ENCODE peak calls at places on chromosomes 12 and 14, in four cellular contexts. One of them, this sample, is unnamed.

GRCh38 chr14:52695481-52696091 is at the start of gene ERO1A:
- DNase-seq in AG10803: peak
- DNase-seq in BJ: no peak
- DNase-seq in GM23338: peak
- DNase-seq in this sample: no peak

GRCh38 chr14:61462566-61463195 is 141.3 kb downstream of the PRKCH start:
- DNase-seq in BJ: no peak
- DNase-seq in AG10803: peak
- DNase-seq in GM23338: no peak
- DNase-seq in this sample: no peak

GRCh38 chr14:100340454-100340813 is 17.3 kb downstream of the SLC25A47 start:
- DNase-seq in BJ: no peak
- DNase-seq in GM23338: no peak
- DNase-seq in AG10803: no peak
- DNase-seq in this sample: no peak

GRCh38 chr12:117125275-117125613 is 26.0 kb upstream of the TESC start:
- DNase-seq in BJ: no peak
- DNase-seq in AG10803: no peak
- DNase-seq in GM23338: no peak
- DNase-seq in this sample: no peak

GRCh38 chr14:36973806-36974442 is 198.5 kb downstream of the SLC25A21 start:
- DNase-seq in AG10803: peak
- DNase-seq in BJ: peak
- DNase-seq in GM23338: no peak
- DNase-seq in this sample: no peak

GRCh38 chr12:132572106-132572505 is 38.3 kb downstream of the LRCOL1 start:
- DNase-seq in GM23338: peak
- DNase-seq in BJ: no peak
- DNase-seq in AG10803: no peak
- DNase-seq in this sample: no peak

GRCh38 chr14:47246367-47246766 is 429.0 kb downstream of the MDGA2 start:
- DNase-seq in BJ: no peak
- DNase-seq in AG10803: no peak
- DNase-seq in GM23338: no peak
- DNase-seq in this sample: no peak

GRCh38 chr12:66352197-66352596 is 49.9 kb downstream of the HELB start:
- DNase-seq in AG10803: peak
- DNase-seq in GM23338: peak
- DNase-seq in BJ: no peak
- DNase-seq in this sample: no peak

GRCh38 chr12:16685107-16685506 is 79.1 kb upstream of the LMO3 start:
- DNase-seq in GM23338: peak
- DNase-seq in AG10803: peak
- DNase-seq in BJ: no peak
- DNase-seq in this sample: no peak

GRCh38 chr12:132474237-132474741 is 15.7 kb upstream of the FBRSL1 start:
- DNase-seq in AG10803: no peak
- DNase-seq in BJ: no peak
- DNase-seq in GM23338: peak
- DNase-seq in this sample: no peak

GRCh38 chr14:75479770-75480600 is 42.3 kb upstream of the BATF start:
- DNase-seq in GM23338: peak
- DNase-seq in BJ: no peak
- DNase-seq in AG10803: no peak
- DNase-seq in this sample: no peak

GRCh38 chr12:67827820-67828383 is 161.3 kb upstream of the IFNG-AS1 start:
- DNase-seq in BJ: peak
- DNase-seq in GM23338: no peak
- DNase-seq in AG10803: peak
- DNase-seq in this sample: peak

GRCh38 chr12:102216086-102216691 is 18.6 kb upstream of the PMCH start:
- DNase-seq in AG10803: peak
- DNase-seq in GM23338: no peak
- DNase-seq in BJ: peak
- DNase-seq in this sample: no peak

GRCh38 chr12:110501378-110501721 is 561 bp downstream of the VPS29 start:
- DNase-seq in GM23338: peak
- DNase-seq in AG10803: peak
- DNase-seq in BJ: no peak
- DNase-seq in this sample: no peak

GRCh38 chr12:68823711-68824110 is 15.7 kb downstream of the MDM2 start:
- DNase-seq in BJ: no peak
- DNase-seq in AG10803: no peak
- DNase-seq in GM23338: no peak
- DNase-seq in this sample: no peak

GRCh38 chr14:71675902-71676291 is 256.3 kb upstream of the RGS6 start:
- DNase-seq in BJ: no peak
- DNase-seq in GM23338: no peak
- DNase-seq in AG10803: no peak
- DNase-seq in this sample: no peak

GRCh38 chr14:32313977-32314376 is 15.1 kb upstream of the AKAP6 start:
- DNase-seq in AG10803: no peak
- DNase-seq in BJ: no peak
- DNase-seq in GM23338: no peak
- DNase-seq in this sample: no peak

GRCh38 chr12:50933459-50934124 is 18.8 kb upstream of the HIGD1C start:
- DNase-seq in BJ: no peak
- DNase-seq in AG10803: no peak
- DNase-seq in GM23338: no peak
- DNase-seq in this sample: no peak

GRCh38 chr12:108729612-108730336 is 1.5 kb downstream of the CORO1C start:
- DNase-seq in BJ: no peak
- DNase-seq in AG10803: peak
- DNase-seq in GM23338: no peak
- DNase-seq in this sample: no peak

GRCh38 chr14:69480136-69480535 is 4.4 kb upstream of the PLEKHD1 start:
- DNase-seq in GM23338: no peak
- DNase-seq in AG10803: no peak
- DNase-seq in BJ: no peak
- DNase-seq in this sample: no peak

GRCh38 chr12:63948211-63948610 is 103.7 kb downstream of the SRGAP1 start:
- DNase-seq in AG10803: no peak
- DNase-seq in GM23338: no peak
- DNase-seq in BJ: no peak
- DNase-seq in this sample: no peak

GRCh38 chr12:50507474-50507838 is 2.7 kb downstream of the DIP2B start:
- DNase-seq in GM23338: no peak
- DNase-seq in BJ: no peak
- DNase-seq in AG10803: no peak
- DNase-seq in this sample: no peak

GRCh38 chr12:1870086-1870485 is 48.4 kb downstream of the CACNA2D4 start:
- DNase-seq in GM23338: peak
- DNase-seq in BJ: no peak
- DNase-seq in AG10803: no peak
- DNase-seq in this sample: no peak

GRCh38 chr14:87888136-87888999 is 104.6 kb downstream of the GALC start:
- DNase-seq in GM23338: peak
- DNase-seq in BJ: no peak
- DNase-seq in AG10803: no peak
- DNase-seq in this sample: no peak

GRCh38 chr12:42587564-42588307 is 1.8 kb downstream of the PRICKLE1 start:
- DNase-seq in AG10803: no peak
- DNase-seq in BJ: no peak
- DNase-seq in GM23338: no peak
- DNase-seq in this sample: no peak

GRCh38 chr14:28784262-28785021 is 17.9 kb downstream of the FOXG1 start:
- DNase-seq in BJ: no peak
- DNase-seq in GM23338: peak
- DNase-seq in AG10803: no peak
- DNase-seq in this sample: no peak

GRCh38 chr12:56021882-56022497 is 1.1 kb downstream of the IKZF4 start:
- DNase-seq in AG10803: no peak
- DNase-seq in GM23338: no peak
- DNase-seq in BJ: no peak
- DNase-seq in this sample: no peak
- H3K4me3 ChIP-seq in AG10803: no peak
- H3K4me3 ChIP-seq in GM23338: peak
- H3K4me3 ChIP-seq in BJ: peak
- H3K4me3 ChIP-seq in this sample: no peak

DNA sequence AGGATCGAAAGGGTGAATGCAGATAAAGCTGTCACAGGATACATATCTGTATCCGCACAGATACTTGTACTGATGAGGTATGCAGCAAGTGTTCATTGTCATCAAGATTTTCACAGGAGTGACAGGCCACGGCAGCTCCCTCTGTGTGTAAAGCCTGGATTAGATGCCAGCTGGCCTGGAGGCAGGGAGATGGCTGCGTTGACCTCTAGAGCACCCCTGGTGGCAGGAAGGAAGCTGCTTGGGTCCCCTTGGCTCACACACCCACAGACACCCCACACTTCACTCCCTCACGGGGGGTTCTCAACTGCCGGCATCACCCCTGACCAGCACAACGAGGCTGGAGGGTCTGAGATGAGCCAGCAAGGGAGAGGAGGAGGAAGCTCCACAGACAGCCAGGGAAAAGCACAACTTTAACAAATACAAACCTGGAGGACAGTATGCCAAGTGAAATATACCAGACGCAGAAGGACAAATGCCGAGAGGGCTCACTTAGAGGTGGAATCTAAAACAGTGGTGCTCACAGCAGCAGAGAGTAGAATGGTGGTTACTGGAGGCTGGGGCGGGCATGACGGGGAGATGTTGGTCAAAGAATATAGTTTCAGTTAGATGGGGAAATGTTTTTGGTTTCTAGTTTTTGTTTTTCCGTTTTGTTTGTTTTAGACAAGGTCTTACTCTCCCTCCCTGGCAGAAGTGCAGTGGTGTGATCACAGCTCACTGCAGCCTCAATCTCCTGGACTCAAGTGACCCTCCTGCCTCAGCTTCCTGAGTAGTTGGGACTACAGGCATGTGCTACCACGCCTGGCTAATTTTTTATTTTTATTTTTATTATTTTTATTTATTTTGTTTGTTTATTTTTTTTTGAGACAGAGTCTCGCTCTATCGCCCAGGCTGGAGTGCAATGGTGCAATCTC is 45.7 kb downstream of the TEAD4 start:
- DNase-seq in BJ: no peak
- DNase-seq in AG10803: peak
- DNase-seq in GM23338: peak
- DNase-seq in this sample: no peak
- TF ChIP-seq CTCF in BJ: peak
- TF ChIP-seq CTCF in AG10803: peak
- TF ChIP-seq CTCF in GM23338: peak
- TF ChIP-seq CTCF in this sample: peak

GRCh38 chr12:57488397-57489156 is 709 bp downstream of the MARS1 start:
- DNase-seq in BJ: no peak
- DNase-seq in GM23338: peak
- DNase-seq in AG10803: no peak
- DNase-seq in this sample: no peak

GRCh38 chr12:57490126-57490525 is 2.3 kb downstream of the MARS1 start:
- DNase-seq in AG10803: no peak
- DNase-seq in BJ: no peak
- DNase-seq in GM23338: no peak
- DNase-seq in this sample: no peak

GRCh38 chr12:57487597-57488396 is at the start of gene MARS1:
- DNase-seq in BJ: peak
- DNase-seq in GM23338: peak
- DNase-seq in AG10803: peak
- DNase-seq in this sample: peak

GRCh38 chr12:57487055-57487596 is 742 bp upstream of the MARS1 start:
- DNase-seq in BJ: no peak
- DNase-seq in AG10803: no peak
- DNase-seq in GM23338: peak
- DNase-seq in this sample: no peak

DNA sequence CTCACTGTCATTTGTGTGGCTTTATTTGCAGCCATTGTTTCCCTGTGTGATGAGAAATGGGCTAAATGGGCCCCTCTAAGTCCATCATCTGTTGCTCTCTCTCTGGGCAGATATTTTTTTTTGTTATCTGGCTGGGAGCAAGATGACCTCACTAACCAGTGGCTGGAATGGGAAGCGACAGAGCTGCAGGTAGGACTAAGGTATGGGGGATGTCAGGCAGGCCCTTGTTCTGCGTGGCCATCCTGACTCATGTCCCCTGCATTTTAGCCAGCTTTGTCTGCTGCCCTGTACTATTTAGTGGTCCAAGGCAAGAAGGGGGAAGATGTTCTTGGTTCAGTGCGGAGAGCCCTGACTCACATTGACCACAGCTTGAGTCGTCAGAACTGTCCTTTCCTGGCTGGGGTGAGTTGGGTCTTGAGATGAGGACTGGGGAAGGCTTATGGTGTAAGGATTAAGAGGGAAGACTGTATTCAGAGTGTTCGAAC is 1.3 kb downstream of the MARS1 start:
- DNase-seq in AG10803: peak
- DNase-seq in BJ: no peak
- DNase-seq in GM23338: no peak
- DNase-seq in this sample: no peak
- H3K4me3 ChIP-seq in AG10803: peak
- H3K4me3 ChIP-seq in BJ: peak
- H3K4me3 ChIP-seq in GM23338: peak
- H3K4me3 ChIP-seq in this sample: peak

GRCh38 chr12:124660846-124661245 is 93.4 kb upstream of the NCOR2 start:
- DNase-seq in BJ: no peak
- DNase-seq in AG10803: no peak
- DNase-seq in GM23338: no peak
- DNase-seq in this sample: no peak

GRCh38 chr12:124663206-124663605 is 95.8 kb upstream of the NCOR2 start:
- DNase-seq in GM23338: no peak
- DNase-seq in BJ: no peak
- DNase-seq in AG10803: peak
- DNase-seq in this sample: no peak

GRCh38 chr12:124659003-124659402 is 91.6 kb upstream of the NCOR2 start:
- DNase-seq in BJ: no peak
- DNase-seq in GM23338: no peak
- DNase-seq in AG10803: no peak
- DNase-seq in this sample: no peak

GRCh38 chr12:124663771-124664366 is 96.5 kb upstream of the NCOR2 start:
- DNase-seq in AG10803: no peak
- DNase-seq in GM23338: no peak
- DNase-seq in BJ: no peak
- DNase-seq in this sample: no peak

GRCh38 chr12:124661382-124661781 is 94.0 kb upstream of the NCOR2 start:
- DNase-seq in BJ: no peak
- DNase-seq in AG10803: no peak
- DNase-seq in GM23338: no peak
- DNase-seq in this sample: no peak
- TF ChIP-seq CTCF in BJ: no peak
- TF ChIP-seq CTCF in AG10803: no peak
- TF ChIP-seq CTCF in GM23338: no peak
- TF ChIP-seq CTCF in this sample: peak

GRCh38 chr12:26113194-26113654 is 11.6 kb downstream of the BHLHE41 start:
- DNase-seq in GM23338: peak
- DNase-seq in AG10803: no peak
- DNase-seq in BJ: no peak
- DNase-seq in this sample: no peak
- H3K4me3 ChIP-seq in GM23338: peak
- H3K4me3 ChIP-seq in AG10803: no peak
- H3K4me3 ChIP-seq in BJ: no peak
- H3K4me3 ChIP-seq in this sample: peak

DNA sequence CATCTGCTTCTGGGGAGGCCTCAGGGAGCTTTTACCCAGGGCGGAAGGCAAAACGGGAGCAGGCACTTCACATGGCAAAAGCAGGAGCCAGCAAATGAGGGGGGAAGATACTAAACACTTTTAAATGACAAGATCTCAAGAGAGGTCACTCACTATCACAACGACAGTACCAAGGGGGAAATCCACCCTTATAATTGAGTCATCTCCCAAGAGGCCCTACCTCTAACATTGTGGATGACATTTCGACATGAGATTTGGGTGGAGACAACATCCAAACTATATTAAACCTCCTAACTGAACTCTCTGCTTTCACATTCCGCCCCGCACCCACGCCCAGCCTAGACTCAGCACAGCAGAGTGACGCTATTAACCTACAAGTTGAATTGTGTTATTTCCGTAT is 76.7 kb upstream of the SCAF11 start:
- DNase-seq in GM23338: no peak
- DNase-seq in AG10803: no peak
- DNase-seq in BJ: no peak
- DNase-seq in this sample: no peak
- TF ChIP-seq CTCF in GM23338: no peak
- TF ChIP-seq CTCF in AG10803: no peak
- TF ChIP-seq CTCF in BJ: no peak
- TF ChIP-seq CTCF in this sample: no peak

This sample was measured in epithelial cell of proximal tubule.